ENCODE peak calls at places on chromosomes 6 and 20, in seven cellular contexts. One of them, this sample, is unnamed.

GRCh38 chr6:18276610-18277009 is 12.3 kb upstream of the DEK start:
- DNase-seq in Calu3: no peak
- DNase-seq in GM10248: no peak
- DNase-seq in psoas muscle: no peak
- DNase-seq in activated B cell treated with CpG ODN at 0.5 μM for 24 hours: no peak
- DNase-seq in ascending aorta: no peak
- DNase-seq in AG09319: no peak
- DNase-seq in this sample: no peak

GRCh38 chr20:43857932-43858331 is 56.7 kb upstream of the TOX2 start:
- DNase-seq in activated B cell treated with CpG ODN at 0.5 μM for 24 hours: no peak
- DNase-seq in ascending aorta: no peak
- DNase-seq in psoas muscle: no peak
- DNase-seq in GM10248: no peak
- DNase-seq in Calu3: no peak
- DNase-seq in AG09319: no peak
- DNase-seq in this sample: no peak

GRCh38 chr6:39610229-39610628 is 115.0 kb downstream of the KIF6 start:
- DNase-seq in Calu3: no peak
- DNase-seq in GM10248: no peak
- DNase-seq in ascending aorta: no peak
- DNase-seq in psoas muscle: no peak
- DNase-seq in AG09319: no peak
- DNase-seq in activated B cell treated with CpG ODN at 0.5 μM for 24 hours: no peak
- DNase-seq in this sample: no peak

GRCh38 chr6:114344216-114344970 is 1.6 kb upstream of the HS3ST5 start:
- DNase-seq in AG09319: no peak
- DNase-seq in Calu3: no peak
- DNase-seq in activated B cell treated with CpG ODN at 0.5 μM for 24 hours: no peak
- DNase-seq in psoas muscle: no peak
- DNase-seq in ascending aorta: no peak
- DNase-seq in GM10248: no peak
- DNase-seq in this sample: no peak

GRCh38 chr20:63941282-63942060 is 14.7 kb downstream of the UCKL1 start:
- DNase-seq in Calu3: no peak
- DNase-seq in GM10248: peak
- DNase-seq in AG09319: no peak
- DNase-seq in activated B cell treated with CpG ODN at 0.5 μM for 24 hours: no peak
- DNase-seq in psoas muscle: peak
- DNase-seq in ascending aorta: no peak
- DNase-seq in this sample: peak

GRCh38 chr6:163897669-163898068 is 483.2 kb downstream of the QKI start:
- DNase-seq in GM10248: no peak
- DNase-seq in ascending aorta: no peak
- DNase-seq in psoas muscle: no peak
- DNase-seq in activated B cell treated with CpG ODN at 0.5 μM for 24 hours: no peak
- DNase-seq in Calu3: no peak
- DNase-seq in AG09319: no peak
- DNase-seq in this sample: no peak

GRCh38 chr20:49306903-49307336 is 29.1 kb upstream of the ZNFX1 start:
- DNase-seq in AG09319: no peak
- DNase-seq in GM10248: no peak
- DNase-seq in activated B cell treated with CpG ODN at 0.5 μM for 24 hours: no peak
- DNase-seq in psoas muscle: no peak
- DNase-seq in Calu3: no peak
- DNase-seq in ascending aorta: no peak
- DNase-seq in this sample: no peak

GRCh38 chr20:51554538-51555165 is 12.1 kb upstream of the NFATC2 start:
- DNase-seq in GM10248: no peak
- DNase-seq in Calu3: no peak
- DNase-seq in psoas muscle: no peak
- DNase-seq in ascending aorta: no peak
- DNase-seq in AG09319: peak
- DNase-seq in activated B cell treated with CpG ODN at 0.5 μM for 24 hours: no peak
- DNase-seq in this sample: peak

GRCh38 chr20:14332796-14333345 is 4.5 kb downstream of the FLRT3 start:
- DNase-seq in GM10248: no peak
- DNase-seq in Calu3: no peak
- DNase-seq in activated B cell treated with CpG ODN at 0.5 μM for 24 hours: no peak
- DNase-seq in AG09319: no peak
- DNase-seq in psoas muscle: no peak
- DNase-seq in ascending aorta: no peak
- DNase-seq in this sample: no peak

GRCh38 chr20:10965936-10966470 is 292.2 kb upstream of the JAG1 start:
- DNase-seq in ascending aorta: no peak
- DNase-seq in AG09319: no peak
- DNase-seq in activated B cell treated with CpG ODN at 0.5 μM for 24 hours: no peak
- DNase-seq in psoas muscle: no peak
- DNase-seq in GM10248: no peak
- DNase-seq in Calu3: no peak
- DNase-seq in this sample: no peak

GRCh38 chr6:39958947-39959346 is 24.7 kb upstream of the MOCS1 start:
- DNase-seq in activated B cell treated with CpG ODN at 0.5 μM for 24 hours: no peak
- DNase-seq in psoas muscle: no peak
- DNase-seq in GM10248: no peak
- DNase-seq in ascending aorta: no peak
- DNase-seq in Calu3: no peak
- DNase-seq in AG09319: no peak
- DNase-seq in this sample: no peak

GRCh38 chr20:45840700-45841198 is 7.2 kb downstream of the SNX21 start:
- DNase-seq in ascending aorta: no peak
- DNase-seq in Calu3: no peak
- DNase-seq in activated B cell treated with CpG ODN at 0.5 μM for 24 hours: no peak
- DNase-seq in GM10248: no peak
- DNase-seq in AG09319: no peak
- DNase-seq in psoas muscle: peak
- DNase-seq in this sample: no peak

GRCh38 chr20:59820204-59821041 is 113.0 kb downstream of the SYCP2 start:
- DNase-seq in ascending aorta: no peak
- DNase-seq in AG09319: no peak
- DNase-seq in Calu3: no peak
- DNase-seq in activated B cell treated with CpG ODN at 0.5 μM for 24 hours: no peak
- DNase-seq in psoas muscle: peak
- DNase-seq in GM10248: no peak
- DNase-seq in this sample: no peak

GRCh38 chr6:133888931-133889556 is at the start of gene TCF21:
- DNase-seq in ascending aorta: no peak
- DNase-seq in psoas muscle: no peak
- DNase-seq in AG09319: no peak
- DNase-seq in activated B cell treated with CpG ODN at 0.5 μM for 24 hours: no peak
- DNase-seq in GM10248: no peak
- DNase-seq in Calu3: no peak
- DNase-seq in this sample: no peak

GRCh38 chr6:43939281-43940070 is 169.5 kb downstream of the VEGFA start:
- DNase-seq in Calu3: no peak
- DNase-seq in activated B cell treated with CpG ODN at 0.5 μM for 24 hours: no peak
- DNase-seq in GM10248: no peak
- DNase-seq in ascending aorta: no peak
- DNase-seq in psoas muscle: no peak
- DNase-seq in AG09319: no peak
- DNase-seq in this sample: no peak

GRCh38 chr6:14450133-14451040 is 332.8 kb downstream of the CD83 start:
- DNase-seq in ascending aorta: no peak
- DNase-seq in activated B cell treated with CpG ODN at 0.5 μM for 24 hours: no peak
- DNase-seq in GM10248: no peak
- DNase-seq in psoas muscle: no peak
- DNase-seq in Calu3: no peak
- DNase-seq in AG09319: no peak
- DNase-seq in this sample: no peak

GRCh38 chr6:49463612-49463967 is 420 bp downstream of the CENPQ start:
- DNase-seq in GM10248: no peak
- DNase-seq in ascending aorta: no peak
- DNase-seq in Calu3: no peak
- DNase-seq in activated B cell treated with CpG ODN at 0.5 μM for 24 hours: no peak
- DNase-seq in AG09319: no peak
- DNase-seq in psoas muscle: no peak
- DNase-seq in this sample: no peak

GRCh38 chr6:108565893-108566292 is 5.2 kb downstream of the FOXO3 start:
- DNase-seq in ascending aorta: no peak
- DNase-seq in psoas muscle: no peak
- DNase-seq in AG09319: no peak
- DNase-seq in GM10248: no peak
- DNase-seq in activated B cell treated with CpG ODN at 0.5 μM for 24 hours: no peak
- DNase-seq in Calu3: no peak
- DNase-seq in this sample: no peak

GRCh38 chr20:64077094-64077493 is 2.2 kb downstream of the RGS19 start:
- DNase-seq in GM10248: peak
- DNase-seq in activated B cell treated with CpG ODN at 0.5 μM for 24 hours: peak
- DNase-seq in Calu3: no peak
- DNase-seq in AG09319: no peak
- DNase-seq in ascending aorta: no peak
- DNase-seq in psoas muscle: no peak
- DNase-seq in this sample: peak

GRCh38 chr20:63773571-63774347 is 34.2 kb downstream of the SLC2A4RG start:
- DNase-seq in psoas muscle: no peak
- DNase-seq in AG09319: no peak
- DNase-seq in GM10248: no peak
- DNase-seq in ascending aorta: no peak
- DNase-seq in activated B cell treated with CpG ODN at 0.5 μM for 24 hours: no peak
- DNase-seq in Calu3: no peak
- DNase-seq in this sample: no peak

GRCh38 chr6:6696867-6697531 is 108.5 kb downstream of the LY86 start:
- DNase-seq in Calu3: peak
- DNase-seq in activated B cell treated with CpG ODN at 0.5 μM for 24 hours: no peak
- DNase-seq in GM10248: peak
- DNase-seq in AG09319: no peak
- DNase-seq in psoas muscle: peak
- DNase-seq in ascending aorta: no peak
- DNase-seq in this sample: peak

DNA sequence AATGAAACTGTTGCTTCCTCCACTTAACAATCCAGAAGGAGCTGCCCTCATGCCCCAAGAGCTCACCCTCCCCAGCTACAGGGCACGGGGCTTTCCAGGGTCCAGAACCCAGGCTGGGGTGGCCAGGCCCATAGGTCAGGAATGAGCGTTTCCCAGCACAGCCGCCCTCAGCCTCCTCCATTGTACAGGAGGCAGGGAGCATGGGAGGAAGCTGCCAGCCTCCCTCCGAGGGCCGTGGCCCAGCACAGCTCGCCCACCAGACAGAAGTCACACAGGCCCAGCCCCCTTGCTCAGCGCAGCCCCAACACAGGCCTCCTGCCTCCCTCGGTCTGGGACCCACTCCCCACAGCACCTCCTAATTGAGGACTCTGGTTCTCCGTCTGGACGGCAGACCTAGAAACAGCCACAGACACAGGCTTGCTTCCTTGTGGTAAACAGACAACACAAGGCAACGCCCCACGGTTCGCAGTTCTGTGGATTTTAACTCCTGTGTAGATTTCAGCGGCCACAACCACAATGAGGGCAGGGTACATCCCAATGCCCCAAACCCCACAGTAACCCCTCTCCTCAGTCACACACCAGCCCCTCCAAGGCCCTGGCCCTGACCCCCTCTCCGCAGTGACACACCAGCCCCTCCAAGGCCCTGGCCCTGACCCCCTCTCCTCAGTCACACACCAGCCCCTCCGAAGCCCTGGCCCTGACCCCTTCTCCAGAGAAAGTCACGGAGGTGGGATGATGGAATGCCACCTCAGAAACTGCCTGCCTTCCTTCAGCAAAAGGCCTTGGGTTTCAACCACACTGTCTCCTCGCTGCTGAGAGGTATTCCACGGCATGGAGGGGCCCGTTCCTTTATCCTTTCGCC is 173.5 kb downstream of the DLL1 start:
- DNase-seq in ascending aorta: no peak
- DNase-seq in Calu3: no peak
- DNase-seq in activated B cell treated with CpG ODN at 0.5 μM for 24 hours: no peak
- DNase-seq in AG09319: no peak
- DNase-seq in GM10248: no peak
- DNase-seq in psoas muscle: no peak
- DNase-seq in this sample: no peak
- TF ChIP-seq CTCF in ascending aorta: no peak
- TF ChIP-seq CTCF in Calu3: no peak
- TF ChIP-seq CTCF in activated B cell treated with CpG ODN at 0.5 μM for 24 hours: no peak
- TF ChIP-seq CTCF in AG09319: no peak
- TF ChIP-seq CTCF in GM10248: no peak
- TF ChIP-seq CTCF in psoas muscle: no peak
- TF ChIP-seq CTCF in this sample: no peak

DNA sequence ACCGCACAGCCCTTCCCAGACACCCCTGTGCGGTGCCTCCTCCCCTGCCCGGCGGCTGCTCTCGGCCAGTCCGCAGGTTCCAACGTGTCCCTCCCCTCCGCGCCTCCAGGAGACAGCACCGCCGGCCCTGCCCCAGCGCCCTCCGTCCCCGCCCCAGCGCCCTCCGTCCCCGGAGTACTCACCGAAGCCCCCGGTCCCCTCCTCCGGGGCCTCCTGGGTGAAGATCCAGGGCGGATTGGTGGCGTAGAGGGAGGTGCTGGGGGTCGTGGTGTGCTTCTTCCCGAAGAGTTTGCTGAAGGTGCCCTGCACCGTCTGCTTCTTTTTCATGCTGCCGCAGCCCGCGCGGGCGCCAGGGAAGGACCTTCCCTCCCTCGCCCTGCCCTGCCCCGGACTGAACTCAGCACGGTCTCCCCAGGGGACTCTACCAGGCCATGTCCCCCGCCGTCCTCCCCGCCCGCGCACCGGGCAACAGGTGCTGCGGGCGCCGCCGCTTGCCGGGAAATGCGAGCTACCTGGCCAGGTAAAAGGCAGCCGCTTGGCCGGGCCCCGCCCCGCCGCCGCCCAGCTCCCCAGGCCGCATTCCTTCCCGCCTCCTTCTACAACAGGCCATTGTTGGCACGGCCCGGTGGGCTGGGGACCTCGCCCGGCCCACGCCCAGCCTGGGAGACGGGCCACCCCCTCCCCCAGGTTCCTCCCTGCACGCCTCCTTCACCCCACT is at the start of gene C6orf132:
- DNase-seq in psoas muscle: no peak
- DNase-seq in ascending aorta: no peak
- DNase-seq in activated B cell treated with CpG ODN at 0.5 μM for 24 hours: peak
- DNase-seq in AG09319: no peak
- DNase-seq in GM10248: no peak
- DNase-seq in Calu3: peak
- DNase-seq in this sample: peak
- TF ChIP-seq CTCF in psoas muscle: no peak
- TF ChIP-seq CTCF in ascending aorta: no peak
- TF ChIP-seq CTCF in activated B cell treated with CpG ODN at 0.5 μM for 24 hours: no peak
- TF ChIP-seq CTCF in AG09319: peak
- TF ChIP-seq CTCF in GM10248: no peak
- TF ChIP-seq CTCF in Calu3: no peak
- TF ChIP-seq CTCF in this sample: no peak

GRCh38 chr6:145453376-145453775 is 281.9 kb downstream of the EPM2A start:
- DNase-seq in psoas muscle: no peak
- DNase-seq in AG09319: no peak
- DNase-seq in activated B cell treated with CpG ODN at 0.5 μM for 24 hours: no peak
- DNase-seq in Calu3: no peak
- DNase-seq in GM10248: no peak
- DNase-seq in ascending aorta: no peak
- DNase-seq in this sample: no peak
- TF ChIP-seq CTCF in psoas muscle: no peak
- TF ChIP-seq CTCF in AG09319: no peak
- TF ChIP-seq CTCF in activated B cell treated with CpG ODN at 0.5 μM for 24 hours: no peak
- TF ChIP-seq CTCF in Calu3: no peak
- TF ChIP-seq CTCF in GM10248: no peak
- TF ChIP-seq CTCF in ascending aorta: no peak
- TF ChIP-seq CTCF in this sample: no peak

DNA sequence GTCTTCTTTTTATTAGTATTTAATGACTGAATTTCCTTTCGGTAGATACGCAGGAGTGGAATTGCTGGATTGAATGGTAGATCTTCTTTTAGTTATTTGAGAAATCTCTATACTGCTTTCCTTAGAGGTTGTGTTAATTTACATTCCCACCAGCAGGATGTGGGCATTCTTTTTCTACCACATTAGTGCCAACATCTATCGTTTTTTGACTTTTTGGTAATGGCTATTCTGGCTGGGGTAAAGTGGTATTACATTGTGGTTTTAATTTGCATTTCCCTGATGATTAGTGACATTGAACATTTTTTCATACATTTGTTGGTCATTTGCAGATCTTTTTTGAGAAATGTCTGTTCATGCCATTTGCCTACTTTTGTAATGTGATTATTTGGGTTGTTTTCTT is 37.1 kb downstream of the SUMO4 start:
- DNase-seq in activated B cell treated with CpG ODN at 0.5 μM for 24 hours: no peak
- DNase-seq in psoas muscle: no peak
- DNase-seq in ascending aorta: no peak
- DNase-seq in Calu3: no peak
- DNase-seq in AG09319: no peak
- DNase-seq in GM10248: no peak
- DNase-seq in this sample: no peak
- TF ChIP-seq CTCF in activated B cell treated with CpG ODN at 0.5 μM for 24 hours: no peak
- TF ChIP-seq CTCF in psoas muscle: no peak
- TF ChIP-seq CTCF in ascending aorta: no peak
- TF ChIP-seq CTCF in Calu3: no peak
- TF ChIP-seq CTCF in AG09319: no peak
- TF ChIP-seq CTCF in GM10248: no peak
- TF ChIP-seq CTCF in this sample: no peak

This sample was measured in activated CD8-positive, alpha-beta T cell treated with anti-CD3 and anti-CD28 coated beads for 36 hours.